ENCODE peak calls at places on chromosomes 6 and 20, in four cellular contexts. One of them, this sample, is unnamed.

GRCh38 chr6:35368038-35368887 is 25.9 kb downstream of the PPARD start:
- DNase-seq in IMR-90: peak
- DNase-seq in NCI-H2107: no peak
- DNase-seq in H9: no peak
- DNase-seq in this sample: peak

GRCh38 chr6:28648878-28649375 is 123.2 kb downstream of the GPX5 start:
- DNase-seq in H9: no peak
- DNase-seq in NCI-H2107: no peak
- DNase-seq in IMR-90: no peak
- DNase-seq in this sample: no peak

GRCh38 chr20:38479596-38479995 is 7.0 kb downstream of the RALGAPB start:
- DNase-seq in NCI-H2107: no peak
- DNase-seq in H9: no peak
- DNase-seq in IMR-90: no peak
- DNase-seq in this sample: no peak

GRCh38 chr6:146905313-146905712 is 298.9 kb upstream of the STXBP5 start:
- DNase-seq in NCI-H2107: no peak
- DNase-seq in H9: no peak
- DNase-seq in IMR-90: peak
- DNase-seq in this sample: peak

GRCh38 chr6:107418118-107418517 is 41.2 kb downstream of the PDSS2 start:
- DNase-seq in H9: peak
- DNase-seq in IMR-90: peak
- DNase-seq in NCI-H2107: no peak
- DNase-seq in this sample: peak

GRCh38 chr20:58340853-58341252 is 31.3 kb downstream of the RAB22A start:
- DNase-seq in H9: no peak
- DNase-seq in IMR-90: peak
- DNase-seq in NCI-H2107: no peak
- DNase-seq in this sample: no peak

GRCh38 chr6:28757429-28758045 is 166.2 kb downstream of the TRIM27 start:
- DNase-seq in NCI-H2107: no peak
- DNase-seq in IMR-90: no peak
- DNase-seq in H9: peak
- DNase-seq in this sample: peak

GRCh38 chr6:113630738-113631535 is 226.2 kb upstream of the MARCKS start:
- DNase-seq in IMR-90: peak
- DNase-seq in NCI-H2107: no peak
- DNase-seq in H9: no peak
- DNase-seq in this sample: no peak

GRCh38 chr20:58177799-58178198 is 50.7 kb downstream of the ANKRD60 start:
- DNase-seq in H9: no peak
- DNase-seq in NCI-H2107: no peak
- DNase-seq in IMR-90: no peak
- DNase-seq in this sample: no peak

GRCh38 chr20:51412333-51412761 is 130.2 kb downstream of the NFATC2 start:
- DNase-seq in NCI-H2107: no peak
- DNase-seq in H9: no peak
- DNase-seq in IMR-90: peak
- DNase-seq in this sample: peak

GRCh38 chr6:43074847-43075741 is 1.0 kb upstream of the PTK7 start:
- DNase-seq in H9: no peak
- DNase-seq in NCI-H2107: no peak
- DNase-seq in IMR-90: peak
- DNase-seq in this sample: no peak

GRCh38 chr20:325889-326644 is 715 bp downstream of the SOX12 start:
- DNase-seq in IMR-90: peak
- DNase-seq in H9: peak
- DNase-seq in NCI-H2107: no peak
- DNase-seq in this sample: peak